ENCODE peak calls at places on chromosomes 7 and 10, in seven cellular contexts. One of them, this sample, is unnamed.

GRCh38 chr7:31336202-31337035 is 4.1 kb downstream of the NEUROD6 start:
- DNase-seq in NCI-H2171 treated with DMSO at 0.1 percent for 48 hours: no peak
- DNase-seq in stimulated activated CD4-positive, alpha-beta T cell treated with anti-CD3 and anti-CD28 coated beads, Interleukin-15, amount 100 ng/mL, for 24 hours: peak; percentile 3
- DNase-seq in CD8-positive, alpha-beta T cell: no peak
- DNase-seq in skeletal muscle cell: no peak
- DNase-seq in neural crest cell: no peak
- DNase-seq in cardiac muscle cell: no peak
- DNase-seq in this sample: no peak

GRCh38 chr7:47232751-47233412 is 349.0 kb downstream of the TNS3 start:
- DNase-seq in NCI-H2171 treated with DMSO at 0.1 percent for 48 hours: peak; percentile 12
- DNase-seq in stimulated activated CD4-positive, alpha-beta T cell treated with anti-CD3 and anti-CD28 coated beads, Interleukin-15, amount 100 ng/mL, for 24 hours: no peak
- DNase-seq in CD8-positive, alpha-beta T cell: no peak
- DNase-seq in skeletal muscle cell: no peak
- DNase-seq in neural crest cell: no peak
- DNase-seq in cardiac muscle cell: peak; percentile 21
- DNase-seq in this sample: no peak

GRCh38 chr10:35378547-35379210 is 42.4 kb downstream of the CCNY start:
- DNase-seq in NCI-H2171 treated with DMSO at 0.1 percent for 48 hours: no peak
- DNase-seq in stimulated activated CD4-positive, alpha-beta T cell treated with anti-CD3 and anti-CD28 coated beads, Interleukin-15, amount 100 ng/mL, for 24 hours: peak; percentile 43
- DNase-seq in CD8-positive, alpha-beta T cell: no peak
- DNase-seq in skeletal muscle cell: peak; percentile 55
- DNase-seq in neural crest cell: no peak
- DNase-seq in cardiac muscle cell: peak; percentile 51
- DNase-seq in this sample: no peak

GRCh38 chr10:25467861-25468260 is 293.1 kb downstream of the GPR158 start:
- DNase-seq in NCI-H2171 treated with DMSO at 0.1 percent for 48 hours: no peak
- DNase-seq in stimulated activated CD4-positive, alpha-beta T cell treated with anti-CD3 and anti-CD28 coated beads, Interleukin-15, amount 100 ng/mL, for 24 hours: no peak
- DNase-seq in CD8-positive, alpha-beta T cell: no peak
- DNase-seq in skeletal muscle cell: no peak
- DNase-seq in neural crest cell: no peak
- DNase-seq in cardiac muscle cell: no peak
- DNase-seq in this sample: no peak

GRCh38 chr10:132308588-132309451 is 1.1 kb upstream of the STK32C start:
- DNase-seq in NCI-H2171 treated with DMSO at 0.1 percent for 48 hours: no peak
- DNase-seq in stimulated activated CD4-positive, alpha-beta T cell treated with anti-CD3 and anti-CD28 coated beads, Interleukin-15, amount 100 ng/mL, for 24 hours: no peak
- DNase-seq in CD8-positive, alpha-beta T cell: no peak
- DNase-seq in skeletal muscle cell: no peak
- DNase-seq in neural crest cell: peak; percentile 28
- DNase-seq in cardiac muscle cell: no peak
- DNase-seq in this sample: no peak

GRCh38 chr7:109376576-109376975 is 806.9 kb downstream of the DNAJB9 start:
- DNase-seq in NCI-H2171 treated with DMSO at 0.1 percent for 48 hours: no peak
- DNase-seq in stimulated activated CD4-positive, alpha-beta T cell treated with anti-CD3 and anti-CD28 coated beads, Interleukin-15, amount 100 ng/mL, for 24 hours: no peak
- DNase-seq in CD8-positive, alpha-beta T cell: no peak
- DNase-seq in skeletal muscle cell: no peak
- DNase-seq in neural crest cell: no peak
- DNase-seq in cardiac muscle cell: no peak
- DNase-seq in this sample: no peak

GRCh38 chr10:63915240-63915639 is 394.0 kb downstream of the REEP3 start:
- DNase-seq in NCI-H2171 treated with DMSO at 0.1 percent for 48 hours: no peak
- DNase-seq in stimulated activated CD4-positive, alpha-beta T cell treated with anti-CD3 and anti-CD28 coated beads, Interleukin-15, amount 100 ng/mL, for 24 hours: no peak
- DNase-seq in CD8-positive, alpha-beta T cell: no peak
- DNase-seq in skeletal muscle cell: no peak
- DNase-seq in neural crest cell: no peak
- DNase-seq in cardiac muscle cell: no peak
- DNase-seq in this sample: no peak

GRCh38 chr7:33748793-33749192 is 156.5 kb upstream of the BMPER start:
- DNase-seq in NCI-H2171 treated with DMSO at 0.1 percent for 48 hours: no peak
- DNase-seq in stimulated activated CD4-positive, alpha-beta T cell treated with anti-CD3 and anti-CD28 coated beads, Interleukin-15, amount 100 ng/mL, for 24 hours: no peak
- DNase-seq in CD8-positive, alpha-beta T cell: no peak
- DNase-seq in skeletal muscle cell: no peak
- DNase-seq in neural crest cell: no peak
- DNase-seq in cardiac muscle cell: peak; percentile 71
- DNase-seq in this sample: no peak

GRCh38 chr7:1915326-1915725 is 245.2 kb downstream of the ELFN1 start:
- DNase-seq in NCI-H2171 treated with DMSO at 0.1 percent for 48 hours: no peak
- DNase-seq in stimulated activated CD4-positive, alpha-beta T cell treated with anti-CD3 and anti-CD28 coated beads, Interleukin-15, amount 100 ng/mL, for 24 hours: no peak
- DNase-seq in CD8-positive, alpha-beta T cell: no peak
- DNase-seq in skeletal muscle cell: no peak
- DNase-seq in neural crest cell: no peak
- DNase-seq in cardiac muscle cell: no peak
- DNase-seq in this sample: no peak

GRCh38 chr10:74955796-74956195 is 129.4 kb downstream of the KAT6B start:
- DNase-seq in NCI-H2171 treated with DMSO at 0.1 percent for 48 hours: no peak
- DNase-seq in stimulated activated CD4-positive, alpha-beta T cell treated with anti-CD3 and anti-CD28 coated beads, Interleukin-15, amount 100 ng/mL, for 24 hours: no peak
- DNase-seq in CD8-positive, alpha-beta T cell: no peak
- DNase-seq in skeletal muscle cell: no peak
- DNase-seq in neural crest cell: no peak
- DNase-seq in cardiac muscle cell: peak; percentile 21
- DNase-seq in this sample: no peak

GRCh38 chr10:12193193-12193592 is 2.5 kb downstream of the NUDT5 start:
- DNase-seq in NCI-H2171 treated with DMSO at 0.1 percent for 48 hours: no peak
- DNase-seq in stimulated activated CD4-positive, alpha-beta T cell treated with anti-CD3 and anti-CD28 coated beads, Interleukin-15, amount 100 ng/mL, for 24 hours: no peak
- DNase-seq in CD8-positive, alpha-beta T cell: no peak
- DNase-seq in skeletal muscle cell: peak; percentile 39
- DNase-seq in neural crest cell: no peak
- DNase-seq in cardiac muscle cell: peak; percentile 74
- DNase-seq in this sample: no peak

GRCh38 chr7:18941197-18941596 is 176.2 kb downstream of the TWIST1 start:
- DNase-seq in NCI-H2171 treated with DMSO at 0.1 percent for 48 hours: no peak
- DNase-seq in stimulated activated CD4-positive, alpha-beta T cell treated with anti-CD3 and anti-CD28 coated beads, Interleukin-15, amount 100 ng/mL, for 24 hours: no peak
- DNase-seq in CD8-positive, alpha-beta T cell: no peak
- DNase-seq in skeletal muscle cell: peak; percentile 78
- DNase-seq in neural crest cell: no peak
- DNase-seq in cardiac muscle cell: peak; percentile 25
- DNase-seq in this sample: no peak

GRCh38 chr7:90119178-90119971 is 34.9 kb upstream of the STEAP1 start:
- DNase-seq in NCI-H2171 treated with DMSO at 0.1 percent for 48 hours: no peak
- DNase-seq in stimulated activated CD4-positive, alpha-beta T cell treated with anti-CD3 and anti-CD28 coated beads, Interleukin-15, amount 100 ng/mL, for 24 hours: peak; percentile 54
- DNase-seq in CD8-positive, alpha-beta T cell: peak; percentile 5
- DNase-seq in skeletal muscle cell: no peak
- DNase-seq in neural crest cell: peak; percentile 17
- DNase-seq in cardiac muscle cell: peak; percentile 53
- DNase-seq in this sample: no peak

GRCh38 chr10:93152136-93152535 is 78.4 kb downstream of the CYP26A1 start:
- DNase-seq in NCI-H2171 treated with DMSO at 0.1 percent for 48 hours: no peak
- DNase-seq in stimulated activated CD4-positive, alpha-beta T cell treated with anti-CD3 and anti-CD28 coated beads, Interleukin-15, amount 100 ng/mL, for 24 hours: no peak
- DNase-seq in CD8-positive, alpha-beta T cell: no peak
- DNase-seq in skeletal muscle cell: no peak
- DNase-seq in neural crest cell: no peak
- DNase-seq in cardiac muscle cell: peak; percentile 67
- DNase-seq in this sample: no peak

GRCh38 chr7:100441641-100442535 is 5.6 kb upstream of the PPP1R35 start:
- DNase-seq in NCI-H2171 treated with DMSO at 0.1 percent for 48 hours: no peak
- DNase-seq in stimulated activated CD4-positive, alpha-beta T cell treated with anti-CD3 and anti-CD28 coated beads, Interleukin-15, amount 100 ng/mL, for 24 hours: no peak
- DNase-seq in CD8-positive, alpha-beta T cell: no peak
- DNase-seq in skeletal muscle cell: no peak
- DNase-seq in neural crest cell: no peak
- DNase-seq in cardiac muscle cell: no peak
- DNase-seq in this sample: no peak